ENCODE peak calls at places on chromosomes 4 and X, in five cellular contexts. C is right lobe of liver; U is effector memory CD8-positive, alpha-beta T cell; M is Peyer's patch; J is GM12891. F is an unnamed sample.

GRCh38 chr4:139556071-139556734 is at the start of gene SETD7:
- DNase-seq in C (peak), U (peak), M (peak), J (peak), F (peak)

GRCh38 chr4:7661066-7661748 is 226.5 kb upstream of the PSAPL1 start:
- DNase-seq in C (peak), U (no peak), M (no peak), J (no peak), F (no peak)

GRCh38 chrX:96685205-96686099 is 810 bp downstream of the DIAPH2 start:
- DNase-seq in C (peak), U (peak), M (peak), J (no peak), F (peak)

GRCh38 chrX:30065226-30065625 is 150.1 kb upstream of the MAGEB2 start:
- DNase-seq in C (no peak), U (no peak), M (no peak), J (no peak), F (no peak)

GRCh38 chr4:37604464-37604863 is 81.7 kb downstream of the RELL1 start:
- DNase-seq in C (no peak), U (no peak), M (no peak), J (no peak), F (no peak)

GRCh38 chrX:103794117-103794516 is 17.5 kb downstream of the PLP1 start:
- DNase-seq in C (no peak), U (no peak), M (no peak), J (no peak), F (no peak)

GRCh38 chr4:25180524-25181131 is 20.4 kb upstream of the SEPSECS start:
- DNase-seq in C (no peak), U (peak), M (peak), J (no peak), F (no peak)

GRCh38 chrX:87397103-87397886 is 120.3 kb upstream of the KLHL4 start:
- DNase-seq in C (no peak), U (no peak), M (no peak), J (no peak), F (no peak)

GRCh38 chr4:52646726-52647125 is 12.4 kb downstream of the USP46 start:
- DNase-seq in C (no peak), U (no peak), M (no peak), J (no peak), F (no peak)

GRCh38 chr4:154822775-154823174 is 41.7 kb downstream of the RBM46 start:
- DNase-seq in C (no peak), U (no peak), M (no peak), J (no peak), F (no peak)

GRCh38 chrX:1659664-1660461 is 45.0 kb downstream of the ASMT start:
- DNase-seq in C (no peak), U (no peak), M (no peak), J (no peak), F (no peak)

GRCh38 chrX:119685225-119686066 is 7.5 kb downstream of the SEPTIN6 start:
- DNase-seq in C (peak), U (no peak), M (peak), J (no peak), F (no peak)

GRCh38 chr4:83516042-83516772 is 19.7 kb upstream of the GPAT3 start:
- DNase-seq in C (no peak), U (no peak), M (no peak), J (no peak), F (no peak)

GRCh38 chr4:99808260-99808857 is 8.3 kb upstream of the DAPP1 start:
- DNase-seq in C (peak), U (peak), M (peak), J (peak), F (no peak)